ENCODE peak calls at places on chromosome 17, in eight cellular contexts. D, Z, L, I, Q, N, C and W are unnamed samples.

GRCh38 chr17:65588194-65588808 is 26.9 kb upstream of the AXIN2 start:
- DNase-seq in D (no peak), Z (no peak), L (no peak), I (peak; percentile 43), Q (peak; percentile 70), N (no peak), C (no peak), W (no peak)

GRCh38 chr17:81641825-81642489 is 5.0 kb downstream of the TSPAN10 start:
- DNase-seq in D (no peak), Z (no peak), L (no peak), I (no peak), Q (peak; percentile 86), N (no peak), C (no peak), W (no peak)

GRCh38 chr17:27494192-27495091 is 38.2 kb downstream of the KSR1 start:
- DNase-seq in D (no peak), Z (peak; percentile 58), L (peak; percentile 43), I (peak; percentile 63), Q (peak; percentile 71), N (peak; percentile 92), C (no peak), W (no peak)

GRCh38 chr17:2034806-2035548 is 5.0 kb downstream of the DPH1 start:
- DNase-seq in D (no peak), Z (no peak), L (no peak), I (no peak), Q (no peak), N (no peak), C (no peak), W (no peak)

GRCh38 chr17:4771519-4772234 is at the start of gene TM4SF5:
- DNase-seq in D (no peak), Z (no peak), L (no peak), I (no peak), Q (no peak), N (no peak), C (no peak), W (no peak)

GRCh38 chr17:79862259-79862658 is 23.0 kb upstream of the CBX4 start:
- DNase-seq in D (no peak), Z (no peak), L (no peak), I (peak; percentile 30), Q (no peak), N (peak; percentile 14), C (no peak), W (no peak)

GRCh38 chr17:78268960-78269892 is 37.8 kb downstream of the TMEM235 start:
- DNase-seq in D (no peak), Z (no peak), L (no peak), I (no peak), Q (no peak), N (peak; percentile 73), C (peak; percentile 73), W (no peak)

GRCh38 chr17:78204387-78205123 is 9.5 kb upstream of the BIRC5 start:
- DNase-seq in D (no peak), Z (no peak), L (no peak), I (no peak), Q (no peak), N (no peak), C (no peak), W (no peak)

GRCh38 chr17:15883617-15884111 is 61.3 kb upstream of the ADORA2B start:
- DNase-seq in D (no peak), Z (no peak), L (no peak), I (no peak), Q (no peak), N (no peak), C (no peak), W (no peak)

GRCh38 chr17:3528604-3529511 is 28.8 kb downstream of the TRPV3 start:
- DNase-seq in D (no peak), Z (no peak), L (no peak), I (no peak), Q (no peak), N (peak; percentile 58), C (peak; percentile 48), W (no peak)

GRCh38 chr17:58577696-58578095 is 63.3 kb upstream of the MTMR4 start:
- DNase-seq in D (peak; percentile 11), Z (no peak), L (peak; percentile 30), I (peak; percentile 23), Q (peak; percentile 53), N (no peak), C (peak; percentile 47), W (peak; percentile 53)

GRCh38 chr17:39058524-39058923 is 91.3 kb upstream of the FBXO47 start:
- DNase-seq in D (no peak), Z (no peak), L (no peak), I (no peak), Q (no peak), N (peak; percentile 24), C (no peak), W (no peak)

GRCh38 chr17:78548725-78549124 is 28.5 kb downstream of the DNAH17 start:
- DNase-seq in D (no peak), Z (no peak), L (no peak), I (no peak), Q (no peak), N (no peak), C (no peak), W (no peak)

GRCh38 chr17:31477417-31478055 is 86.1 kb downstream of the RAB11FIP4 start:
- DNase-seq in D (no peak), Z (no peak), L (no peak), I (no peak), Q (no peak), N (no peak), C (no peak), W (no peak)
- H3K27ac ChIP-seq in D (no peak overlapping the region), Z (no peak overlapping the region), L (no peak overlapping the region), I (no peak overlapping the region), Q (no peak overlapping the region), N (no peak overlapping the region), C (no peak overlapping the region), W (no peak overlapping the region)

DNA sequence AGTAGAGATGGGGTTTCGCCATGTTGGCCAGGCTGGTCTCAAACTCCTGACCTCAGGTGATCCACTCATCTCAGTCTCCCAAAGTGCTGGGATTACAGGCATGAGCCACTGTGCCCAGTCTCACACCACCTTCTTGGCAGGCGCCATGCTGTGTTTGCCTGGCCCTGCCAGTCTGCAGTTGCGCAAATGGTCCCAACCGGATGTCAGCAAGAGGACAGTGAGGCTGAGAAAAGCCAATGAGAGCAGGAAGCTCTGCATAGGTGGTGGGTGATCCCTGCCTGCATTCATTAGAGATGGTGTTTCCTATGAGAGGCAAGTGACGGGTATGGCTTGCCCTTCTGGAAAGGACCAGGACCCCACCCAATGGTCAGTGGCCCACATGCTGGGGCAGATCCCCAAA is 59.3 kb downstream of the PECAM1 start:
- DNase-seq in D (no peak), Z (no peak), L (no peak), I (no peak), Q (no peak), N (no peak), C (no peak), W (no peak)
- H3K27ac ChIP-seq in D (no peak overlapping the region), Z (peak overlapping the region; percentile 40), L (peak overlapping the region; percentile 6), I (peak overlapping the region; percentile 63), Q (peak overlapping the region; percentile 50), N (no peak overlapping the region), C (no peak overlapping the region), W (no peak overlapping the region)

GRCh38 chr17:17370711-17371110 is 67.5 kb downstream of the NT5M start:
- DNase-seq in D (no peak), Z (no peak), L (no peak), I (no peak), Q (no peak), N (peak; percentile 59), C (no peak), W (no peak)
- H3K27ac ChIP-seq in D (no peak overlapping the region), Z (no peak overlapping the region), L (no peak overlapping the region), I (no peak overlapping the region), Q (no peak overlapping the region), N (no peak overlapping the region), C (no peak overlapping the region), W (no peak overlapping the region)

GRCh38 chr17:43013296-43013695 is 6.7 kb downstream of the IFI35 start:
- DNase-seq in D (no peak), Z (no peak), L (no peak), I (no peak), Q (no peak), N (peak; percentile 64), C (no peak), W (no peak)

GRCh38 chr17:43016216-43016615 is 6.0 kb downstream of the VAT1 start:
- DNase-seq in D (no peak), Z (no peak), L (no peak), I (no peak), Q (no peak), N (peak; percentile 65), C (no peak), W (no peak)

GRCh38 chr17:43014020-43014615 is 7.5 kb downstream of the IFI35 start:
- DNase-seq in D (no peak), Z (no peak), L (no peak), I (no peak), Q (no peak), N (peak; percentile 75), C (peak; percentile 67), W (no peak)

GRCh38 chr17:43014946-43015519 is 7.2 kb downstream of the VAT1 start:
- DNase-seq in D (no peak), Z (no peak), L (no peak), I (no peak), Q (no peak), N (peak; percentile 38), C (no peak), W (no peak)

GRCh38 chr17:43015579-43015978 is 6.6 kb downstream of the VAT1 start:
- DNase-seq in D (no peak), Z (no peak), L (peak; percentile 79), I (peak; percentile 74), Q (no peak), N (peak; percentile 83), C (peak; percentile 69), W (no peak)
- H3K27ac ChIP-seq in D (no peak overlapping the region), Z (peak overlapping the region; percentile 20), L (peak overlapping the region; percentile 54), I (peak overlapping the region; percentile 67), Q (no peak overlapping the region), N (no peak overlapping the region), C (peak overlapping the region; percentile 15), W (no peak overlapping the region)

GRCh38 chr17:30584810-30585209 is 107.6 kb downstream of the GOSR1 start:
- DNase-seq in D (no peak), Z (no peak), L (no peak), I (no peak), Q (no peak), N (no peak), C (no peak), W (no peak)
- H3K27ac ChIP-seq in D (no peak overlapping the region), Z (no peak overlapping the region), L (no peak overlapping the region), I (no peak overlapping the region), Q (no peak overlapping the region), N (no peak overlapping the region), C (no peak overlapping the region), W (no peak overlapping the region)

DNA sequence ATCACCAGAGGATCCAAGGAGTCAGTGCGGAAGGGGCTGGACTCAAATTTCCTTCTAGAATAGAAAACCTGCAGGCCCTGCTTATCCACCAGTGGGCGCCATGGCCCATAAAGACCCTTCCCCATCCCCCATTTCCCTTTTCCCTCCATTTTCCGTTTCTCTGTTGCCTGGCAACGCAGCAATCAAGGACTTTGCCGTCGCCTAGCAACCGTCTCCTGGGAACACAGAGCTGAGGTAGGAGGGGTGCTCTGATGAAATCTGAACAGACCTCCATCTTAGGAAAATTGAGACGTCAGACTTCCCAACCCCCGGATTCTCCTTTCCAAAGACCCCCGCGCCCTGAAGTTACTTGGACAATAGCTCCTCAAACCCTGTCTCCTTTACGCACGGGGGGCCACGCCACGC is 5.7 kb downstream of the DLG4 start:
- DNase-seq in D (no peak), Z (no peak), L (peak; percentile 87), I (no peak), Q (peak; percentile 94), N (peak; percentile 91), C (no peak), W (peak; percentile 65)
- H3K27ac ChIP-seq in D (peak overlapping the region; percentile 80), Z (peak overlapping the region; percentile 100), L (peak overlapping the region; percentile 97), I (no peak overlapping the region), Q (peak overlapping the region; percentile 79), N (no peak overlapping the region), C (peak overlapping the region; percentile 54), W (peak overlapping the region; percentile 75)